ENCODE peak calls at places on chromosomes 4 and X, in four cellular contexts. One of them, this sample, is unnamed.

GRCh38 chr4:109162759-109163158 is 139.7 kb downstream of the COL25A1 start:
- DNase-seq in CD8-positive, alpha-beta memory T cell: no peak
- DNase-seq in fibroblast of lung: no peak
- DNase-seq in lower leg skin: no peak
- DNase-seq in this sample: no peak

GRCh38 chrX:1025413-1025812 is 187.0 kb downstream of the CRLF2 start:
- DNase-seq in CD8-positive, alpha-beta memory T cell: no peak
- DNase-seq in fibroblast of lung: no peak
- DNase-seq in lower leg skin: no peak
- DNase-seq in this sample: no peak

GRCh38 chr4:86493460-86493859 is 100.7 kb upstream of the PTPN13 start:
- DNase-seq in CD8-positive, alpha-beta memory T cell: no peak
- DNase-seq in fibroblast of lung: peak; percentile 41
- DNase-seq in lower leg skin: no peak
- DNase-seq in this sample: peak; percentile 63

GRCh38 chr4:152936446-152937279 is 540 bp downstream of the FHDC1 start:
- DNase-seq in CD8-positive, alpha-beta memory T cell: no peak
- DNase-seq in fibroblast of lung: peak; percentile 44
- DNase-seq in lower leg skin: peak; percentile 89
- DNase-seq in this sample: no peak

GRCh38 chr4:10035130-10035529 is 13.8 kb upstream of the SLC2A9 start:
- DNase-seq in CD8-positive, alpha-beta memory T cell: no peak
- DNase-seq in fibroblast of lung: no peak
- DNase-seq in lower leg skin: peak; percentile 78
- DNase-seq in this sample: no peak

GRCh38 chr4:95165926-95166524 is 382.7 kb downstream of the UNC5C start:
- DNase-seq in CD8-positive, alpha-beta memory T cell: peak; percentile 34
- DNase-seq in fibroblast of lung: peak; percentile 68
- DNase-seq in lower leg skin: no peak
- DNase-seq in this sample: peak; percentile 23

GRCh38 chr4:46648088-46648744 is 258.3 kb upstream of the GABRA2 start:
- DNase-seq in CD8-positive, alpha-beta memory T cell: no peak
- DNase-seq in fibroblast of lung: peak; percentile 1
- DNase-seq in lower leg skin: no peak
- DNase-seq in this sample: no peak

GRCh38 chrX:39633293-39633692 is 464.5 kb downstream of the BCOR start:
- DNase-seq in CD8-positive, alpha-beta memory T cell: no peak
- DNase-seq in fibroblast of lung: peak; percentile 70
- DNase-seq in lower leg skin: no peak
- DNase-seq in this sample: no peak

GRCh38 chr4:176601156-176601555 is 191.6 kb downstream of the VEGFC start:
- DNase-seq in CD8-positive, alpha-beta memory T cell: no peak
- DNase-seq in fibroblast of lung: peak; percentile 78
- DNase-seq in lower leg skin: no peak
- DNase-seq in this sample: no peak

GRCh38 chr4:186644737-186645261 is 78.9 kb downstream of the FAT1 start:
- DNase-seq in CD8-positive, alpha-beta memory T cell: no peak
- DNase-seq in fibroblast of lung: peak; percentile 30
- DNase-seq in lower leg skin: no peak
- DNase-seq in this sample: peak; percentile 13

GRCh38 chrX:103066606-103067005 is 2.6 kb upstream of the BEX1 start:
- DNase-seq in CD8-positive, alpha-beta memory T cell: no peak
- DNase-seq in fibroblast of lung: peak; percentile 9
- DNase-seq in lower leg skin: no peak
- DNase-seq in this sample: peak; percentile 46

GRCh38 chr4:113398441-113399143 is 349.1 kb downstream of the ANK2 start:
- DNase-seq in CD8-positive, alpha-beta memory T cell: no peak
- DNase-seq in fibroblast of lung: no peak
- DNase-seq in lower leg skin: no peak
- DNase-seq in this sample: no peak

GRCh38 chr4:2834001-2834921 is 9.4 kb upstream of the ADD1 start:
- DNase-seq in CD8-positive, alpha-beta memory T cell: no peak
- DNase-seq in fibroblast of lung: no peak
- DNase-seq in lower leg skin: peak; percentile 79
- DNase-seq in this sample: no peak

GRCh38 chr4:87559090-87559837 is 30.1 kb upstream of the SPARCL1 start:
- DNase-seq in CD8-positive, alpha-beta memory T cell: peak; percentile 42
- DNase-seq in fibroblast of lung: no peak
- DNase-seq in lower leg skin: no peak
- DNase-seq in this sample: no peak

GRCh38 chr4:48968814-48969213 is 17.3 kb upstream of the CWH43 start:
- DNase-seq in CD8-positive, alpha-beta memory T cell: no peak
- DNase-seq in fibroblast of lung: peak; percentile 91
- DNase-seq in lower leg skin: no peak
- DNase-seq in this sample: peak; percentile 75

GRCh38 chr4:129064717-129065116 is 28.6 kb downstream of the SCLT1 start:
- DNase-seq in CD8-positive, alpha-beta memory T cell: no peak
- DNase-seq in fibroblast of lung: peak; percentile 76
- DNase-seq in lower leg skin: no peak
- DNase-seq in this sample: peak; percentile 29

GRCh38 chr4:129059028-129059427 is 34.3 kb downstream of the SCLT1 start:
- DNase-seq in CD8-positive, alpha-beta memory T cell: no peak
- DNase-seq in fibroblast of lung: no peak
- DNase-seq in lower leg skin: no peak
- DNase-seq in this sample: no peak

GRCh38 chr4:129062580-129062979 is 30.8 kb downstream of the SCLT1 start:
- DNase-seq in CD8-positive, alpha-beta memory T cell: no peak
- DNase-seq in fibroblast of lung: no peak
- DNase-seq in lower leg skin: no peak
- DNase-seq in this sample: no peak

DNA sequence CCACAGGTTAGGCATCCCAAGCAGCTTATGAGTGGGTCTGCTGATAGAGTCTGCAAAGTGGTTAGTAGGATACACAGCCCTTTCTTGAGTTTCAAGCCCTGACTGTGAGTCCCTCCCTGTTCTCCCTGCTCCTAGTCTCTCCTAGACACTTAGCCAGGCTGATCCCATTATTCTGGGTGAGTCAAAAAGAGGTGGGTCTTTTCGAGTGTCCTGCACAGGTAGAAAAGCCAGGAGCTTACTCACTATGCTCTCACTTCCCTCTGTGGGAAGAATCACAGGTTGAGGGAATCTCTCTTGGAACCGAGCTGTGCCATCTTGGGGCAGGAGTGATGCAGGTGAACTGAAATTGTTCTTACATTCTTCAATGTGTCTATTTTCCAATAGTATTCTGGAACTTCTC is 29.7 kb downstream of the SCLT1 start:
- DNase-seq in CD8-positive, alpha-beta memory T cell: no peak
- DNase-seq in fibroblast of lung: no peak
- DNase-seq in lower leg skin: no peak
- DNase-seq in this sample: no peak
- H3K4me3 ChIP-seq in CD8-positive, alpha-beta memory T cell: no peak overlapping the region
- H3K4me3 ChIP-seq in fibroblast of lung: no peak overlapping the region
- H3K4me3 ChIP-seq in lower leg skin: no peak overlapping the region
- H3K4me3 ChIP-seq in this sample: no peak overlapping the region

GRCh38 chrX:19377799-19378198 is 34.1 kb downstream of the PDHA1 start:
- DNase-seq in CD8-positive, alpha-beta memory T cell: no peak
- DNase-seq in fibroblast of lung: no peak
- DNase-seq in lower leg skin: peak; percentile 72
- DNase-seq in this sample: no peak

GRCh38 chrX:19375546-19375945 is 31.8 kb downstream of the PDHA1 start:
- DNase-seq in CD8-positive, alpha-beta memory T cell: no peak
- DNase-seq in fibroblast of lung: no peak
- DNase-seq in lower leg skin: no peak
- DNase-seq in this sample: no peak

GRCh38 chrX:19372170-19373033 is 28.7 kb downstream of the PDHA1 start:
- DNase-seq in CD8-positive, alpha-beta memory T cell: peak; percentile 47
- DNase-seq in fibroblast of lung: peak; percentile 47
- DNase-seq in lower leg skin: peak; percentile 86
- DNase-seq in this sample: peak; percentile 85

GRCh38 chrX:19373034-19373891 is 29.5 kb downstream of the PDHA1 start:
- DNase-seq in CD8-positive, alpha-beta memory T cell: no peak
- DNase-seq in fibroblast of lung: no peak
- DNase-seq in lower leg skin: peak; percentile 66
- DNase-seq in this sample: no peak
- H3K4me3 ChIP-seq in CD8-positive, alpha-beta memory T cell: no peak overlapping the region
- H3K4me3 ChIP-seq in fibroblast of lung: no peak overlapping the region
- H3K4me3 ChIP-seq in lower leg skin: no peak overlapping the region
- H3K4me3 ChIP-seq in this sample: peak overlapping the region; percentile 58

GRCh38 chrX:147173586-147173985 is 359.0 kb upstream of the CXorf51A start:
- DNase-seq in CD8-positive, alpha-beta memory T cell: no peak
- DNase-seq in fibroblast of lung: no peak
- DNase-seq in lower leg skin: peak; percentile 37
- DNase-seq in this sample: no peak

GRCh38 chrX:147174596-147174995 is 360.1 kb upstream of the CXorf51A start:
- DNase-seq in CD8-positive, alpha-beta memory T cell: no peak
- DNase-seq in fibroblast of lung: no peak
- DNase-seq in lower leg skin: no peak
- DNase-seq in this sample: no peak
- H3K4me3 ChIP-seq in CD8-positive, alpha-beta memory T cell: no peak overlapping the region
- H3K4me3 ChIP-seq in fibroblast of lung: no peak overlapping the region
- H3K4me3 ChIP-seq in lower leg skin: no peak overlapping the region
- H3K4me3 ChIP-seq in this sample: no peak overlapping the region

DNA sequence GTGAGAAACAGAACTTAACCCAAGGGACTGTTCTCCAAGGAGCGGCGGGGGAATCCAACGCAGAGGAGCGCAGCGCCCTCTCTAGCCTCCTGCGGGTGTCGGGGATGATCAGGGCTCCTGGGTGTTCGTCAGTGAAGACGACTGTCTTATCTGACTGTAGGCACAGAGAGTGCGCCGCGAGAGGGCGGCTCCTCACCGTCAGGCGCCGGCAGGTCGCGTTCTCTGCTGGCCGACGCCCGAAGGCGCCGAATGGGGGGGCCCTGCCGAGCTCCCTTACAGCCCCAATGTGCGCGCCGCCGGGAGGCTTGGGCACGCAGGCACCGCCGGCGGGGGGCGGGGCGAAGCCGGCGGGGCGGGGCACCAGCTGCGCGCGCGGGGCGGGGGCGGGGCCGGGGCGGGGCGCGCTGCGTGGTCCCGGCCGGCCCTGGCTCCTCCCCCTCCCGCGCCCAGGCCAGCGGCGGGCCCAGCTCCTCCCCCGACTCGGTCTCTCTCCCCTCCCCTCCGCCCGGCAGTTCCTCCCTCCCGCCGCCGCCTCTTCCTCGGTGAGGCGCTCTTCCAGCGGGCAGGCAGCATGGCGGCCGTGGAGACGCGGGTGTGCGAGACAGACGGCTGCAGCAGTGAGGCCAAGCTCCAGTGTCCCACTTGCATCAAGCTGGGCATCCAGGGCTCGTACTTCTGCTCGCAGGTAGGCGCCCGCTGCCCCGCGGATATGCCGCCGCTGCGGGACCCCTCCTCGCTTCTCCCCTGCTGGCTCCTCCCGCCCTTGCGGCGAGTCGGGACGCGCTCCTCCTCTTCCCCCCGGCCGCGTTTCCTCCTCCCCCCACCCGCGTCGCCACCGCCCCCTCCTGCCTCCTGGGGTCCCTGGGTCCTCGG is at the start of gene METAP1:
- DNase-seq in CD8-positive, alpha-beta memory T cell: peak; percentile 98
- DNase-seq in fibroblast of lung: peak; percentile 93
- DNase-seq in lower leg skin: peak; percentile 98
- DNase-seq in this sample: peak; percentile 93
- H3K4me3 ChIP-seq in CD8-positive, alpha-beta memory T cell: peak within 1 kb of the TSS; percentile 78
- H3K4me3 ChIP-seq in fibroblast of lung: peak within 1 kb of the TSS; percentile 86
- H3K4me3 ChIP-seq in lower leg skin: peak within 1 kb of the TSS; percentile 98
- H3K4me3 ChIP-seq in this sample: peak within 1 kb of the TSS; percentile 75

GRCh38 chrX:13662537-13662841 is 9.5 kb downstream of the TCEANC start:
- DNase-seq in CD8-positive, alpha-beta memory T cell: no peak
- DNase-seq in fibroblast of lung: peak; percentile 35
- DNase-seq in lower leg skin: no peak
- DNase-seq in this sample: peak; percentile 71
- H3K4me3 ChIP-seq in CD8-positive, alpha-beta memory T cell: no peak overlapping the region
- H3K4me3 ChIP-seq in fibroblast of lung: no peak overlapping the region
- H3K4me3 ChIP-seq in lower leg skin: no peak overlapping the region
- H3K4me3 ChIP-seq in this sample: peak overlapping the region; percentile 18

DNA sequence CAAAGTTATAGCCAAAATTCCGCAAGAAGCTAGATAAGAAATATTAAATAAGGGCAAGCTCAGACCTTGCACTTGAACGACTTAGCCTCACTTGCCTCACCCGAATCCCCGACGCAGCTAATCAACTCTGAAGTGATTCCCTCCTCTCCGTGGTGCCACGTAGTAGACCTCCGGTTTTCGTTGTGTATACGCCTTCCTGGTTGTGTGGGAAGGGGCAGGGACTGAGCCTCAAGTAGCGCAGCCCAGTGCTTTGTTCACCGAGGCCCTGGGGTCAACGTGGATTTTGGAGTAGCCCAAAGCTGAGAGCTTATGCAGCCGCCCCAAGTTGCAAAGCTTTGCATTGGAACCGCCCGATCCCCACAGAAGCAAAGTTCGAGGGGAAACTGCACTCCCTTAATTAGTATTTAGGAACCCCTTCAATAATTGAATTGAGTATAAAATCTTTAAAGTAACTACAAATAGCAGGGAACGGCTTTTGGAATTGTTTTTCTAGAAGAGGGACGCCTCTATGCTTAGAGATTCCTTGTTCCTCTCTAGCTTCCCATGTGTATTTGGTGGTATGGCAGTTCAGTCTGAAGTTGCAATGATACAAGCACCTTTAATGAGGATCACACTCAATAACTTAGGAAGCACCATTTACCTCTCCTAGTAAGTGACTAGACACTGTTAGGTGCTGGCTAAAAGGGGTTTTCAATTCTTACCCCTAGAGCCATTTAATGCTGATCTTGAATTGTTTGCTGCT is 55.7 kb downstream of the LINC00632 start:
- DNase-seq in CD8-positive, alpha-beta memory T cell: no peak
- DNase-seq in fibroblast of lung: peak; percentile 73
- DNase-seq in lower leg skin: no peak
- DNase-seq in this sample: peak; percentile 33
- H3K4me3 ChIP-seq in CD8-positive, alpha-beta memory T cell: no peak overlapping the region
- H3K4me3 ChIP-seq in fibroblast of lung: peak overlapping the region; percentile 57
- H3K4me3 ChIP-seq in lower leg skin: no peak overlapping the region
- H3K4me3 ChIP-seq in this sample: peak overlapping the region; percentile 65

GRCh38 chr4:154164931-154165839 is 326.4 kb downstream of the DCHS2 start:
- DNase-seq in CD8-positive, alpha-beta memory T cell: no peak
- DNase-seq in fibroblast of lung: peak; percentile 98
- DNase-seq in lower leg skin: no peak
- DNase-seq in this sample: peak; percentile 79
- H3K4me3 ChIP-seq in CD8-positive, alpha-beta memory T cell: no peak overlapping the region
- H3K4me3 ChIP-seq in fibroblast of lung: no peak overlapping the region
- H3K4me3 ChIP-seq in lower leg skin: no peak overlapping the region
- H3K4me3 ChIP-seq in this sample: no peak overlapping the region

GRCh38 chr4:124745988-124746801 is 33.7 kb upstream of the ANKRD50 start:
- DNase-seq in CD8-positive, alpha-beta memory T cell: no peak
- DNase-seq in fibroblast of lung: no peak
- DNase-seq in lower leg skin: no peak
- DNase-seq in this sample: no peak
- H3K4me3 ChIP-seq in CD8-positive, alpha-beta memory T cell: no peak overlapping the region
- H3K4me3 ChIP-seq in fibroblast of lung: no peak overlapping the region
- H3K4me3 ChIP-seq in lower leg skin: no peak overlapping the region
- H3K4me3 ChIP-seq in this sample: no peak overlapping the region